ENCODE peak calls at places on chromosomes 3 and 15, in four cellular contexts. W is psoas muscle, A is HTR-8/SVneo, J is GDM1. E is an unnamed sample.

GRCh38 chr3:126355777-126356372 is 1.3 kb downstream of the KLF15 start:
- DNase-seq in W (peak), A (peak), J (no peak), E (no peak)

GRCh38 chr15:89967892-89968291 is 33.2 kb upstream of the ZNF710 start:
- DNase-seq in W (no peak), A (no peak), J (no peak), E (no peak)

GRCh38 chr3:70849911-70850699 is 537.7 kb upstream of the MDFIC2 start:
- DNase-seq in W (no peak), A (peak), J (no peak), E (no peak)

GRCh38 chr3:158058775-158059174 is 47.4 kb downstream of the SHOX2 start:
- DNase-seq in W (no peak), A (no peak), J (no peak), E (no peak)

GRCh38 chr3:189049458-189050231 is 122.1 kb upstream of the TPRG1 start:
- DNase-seq in W (no peak), A (no peak), J (no peak), E (no peak)

GRCh38 chr3:113747719-113748046 is 848 bp downstream of the ATP6V1A start:
- DNase-seq in W (no peak), A (peak), J (no peak), E (peak)

GRCh38 chr3:71581451-71581980 is 2.0 kb downstream of the FOXP1 start:
- DNase-seq in W (peak), A (no peak), J (no peak), E (peak)

GRCh38 chr3:69417541-69418078 is 31.7 kb upstream of the FRMD4B start:
- DNase-seq in W (no peak), A (no peak), J (no peak), E (no peak)

GRCh38 chr15:69089258-69089657 is 71.2 kb upstream of the GLCE start:
- DNase-seq in W (no peak), A (no peak), J (no peak), E (no peak)